ENCODE peak calls at places on chromosomes 12 and 14, in nine cellular contexts. F is astrocyte of the cerebellum, T is hepatocyte, S is testis, W is NCI-H460, Y is mucosa of gallbladder, P is stomach, Z is stromal cell of bone marrow, U is GDM1. B is an unnamed sample.

GRCh38 chr14:99664636-99665273 is 19.3 kb upstream of the CYP46A1 start:
- DNase-seq in U (no peak), S (no peak), Y (no peak), W (no peak), P (no peak), Z (no peak), T (no peak), F (no peak), B (no peak)

GRCh38 chr14:41859336-41859735 is 252.7 kb downstream of the LRFN5 start:
- DNase-seq in S (no peak), W (no peak), P (no peak), U (no peak), T (no peak), Z (no peak), Y (no peak), F (no peak), B (no peak)

GRCh38 chr12:47206450-47206830 is 126.7 kb upstream of the AMIGO2 start:
- DNase-seq in U (no peak), Z (no peak), P (no peak), S (no peak), W (no peak), Y (no peak), F (no peak), T (no peak), B (no peak)

GRCh38 chr14:104138098-104138890 is at the start of gene KIF26A:
- DNase-seq in Y (no peak), W (peak; percentile 47), T (peak; percentile 72), Z (no peak), U (no peak), P (no peak), S (peak; percentile 41), F (no peak), B (no peak)

GRCh38 chr12:111699-112591 is 45.4 kb downstream of the IQSEC3 start:
- DNase-seq in T (peak; percentile 41), Z (no peak), W (no peak), P (no peak), S (no peak), F (no peak), U (no peak), Y (no peak), B (no peak)

GRCh38 chr12:106090586-106091411 is 48.0 kb downstream of the NUAK1 start:
- DNase-seq in F (no peak), T (peak; percentile 38), U (no peak), Y (no peak), W (no peak), Z (peak; percentile 93), S (no peak), P (no peak), B (no peak)

GRCh38 chr12:116583284-116583683 is 24.1 kb downstream of the MAP1LC3B2 start:
- DNase-seq in Y (no peak), T (no peak), F (no peak), U (no peak), W (no peak), Z (no peak), S (no peak), P (no peak), B (no peak)

GRCh38 chr14:91911474-91912032 is 35.9 kb downstream of the FBLN5 start:
- DNase-seq in U (peak; percentile 9), F (no peak), P (peak; percentile 43), W (peak; percentile 50), Y (peak; percentile 38), Z (peak; percentile 43), T (peak; percentile 56), S (peak; percentile 48), B (no peak)

GRCh38 chr12:29732211-29732992 is 51.3 kb downstream of the TMTC1 start:
- DNase-seq in P (no peak), U (no peak), F (no peak), Y (no peak), S (no peak), W (no peak), T (no peak), Z (no peak), B (no peak)

GRCh38 chr12:107344035-107344808 is 250.9 kb upstream of the CRY1 start:
- DNase-seq in F (peak; percentile 67), S (no peak), P (no peak), Y (no peak), U (no peak), W (no peak), T (peak; percentile 18), Z (no peak), B (no peak)

GRCh38 chr14:92994942-92995341 is 72.0 kb downstream of the CHGA start:
- DNase-seq in T (no peak), S (no peak), W (no peak), Z (no peak), U (no peak), Y (no peak), P (no peak), F (no peak), B (no peak)

B was measured in caudate nucleus.